ENCODE peak calls at places on chromosomes 6 and 20, in seven cellular contexts. X is mesenchymal stem cell, B is Panc1, I is mammary epithelial cell, M is HCT116, W is fibroblast of lung, U is cardiac muscle cell. A is an unnamed sample.

GRCh38 chr20:34022154-34022842 is 28.6 kb downstream of the RALY start:
- DNase-seq in X (peak; percentile 33), U (peak; percentile 34), M (peak; percentile 10), B (peak; percentile 13), I (peak; percentile 15), W (no peak), A (peak; percentile 63)

GRCh38 chr6:160041608-160042007 is 72.7 kb downstream of the IGF2R start:
- DNase-seq in I (peak; percentile 82), X (no peak), B (no peak), M (no peak), U (no peak), W (peak; percentile 90), A (no peak)

GRCh38 chr6:14475306-14475705 is 357.7 kb downstream of the CD83 start:
- DNase-seq in M (no peak), W (no peak), B (no peak), X (no peak), I (no peak), U (no peak), A (no peak)

GRCh38 chr6:147099974-147100373 is 104.2 kb upstream of the STXBP5 start:
- DNase-seq in X (peak; percentile 41), M (no peak), W (peak; percentile 92), B (no peak), I (peak; percentile 6), U (no peak), A (no peak)

GRCh38 chr6:87514831-87515230 is 42.1 kb downstream of the SLC35A1 start:
- DNase-seq in X (no peak), B (no peak), M (no peak), W (no peak), I (no peak), U (no peak), A (no peak)

GRCh38 chr6:35601331-35602132 is 87.2 kb downstream of the FKBP5 start:
- DNase-seq in I (peak; percentile 84), U (peak; percentile 87), X (peak; percentile 97), B (no peak), M (peak; percentile 72), W (peak; percentile 90), A (peak; percentile 92)

GRCh38 chr6:76876922-76877553 is 586.3 kb downstream of the HTR1B start:
- DNase-seq in M (no peak), U (peak; percentile 87), I (peak; percentile 61), B (no peak), W (peak; percentile 6), X (peak; percentile 77), A (peak; percentile 97)

GRCh38 chr6:41587223-41587879 is 41.2 kb downstream of the FOXP4 start:
- DNase-seq in X (no peak), U (no peak), W (no peak), M (no peak), B (no peak), I (no peak), A (no peak)

GRCh38 chr6:146785001-146785585 is 186.3 kb downstream of the ADGB start:
- DNase-seq in X (peak; percentile 59), I (peak; percentile 11), U (peak; percentile 76), M (peak; percentile 56), B (peak; percentile 20), W (peak; percentile 16), A (peak; percentile 67)

GRCh38 chr6:143205983-143206382 is 145.3 kb downstream of the AIG1 start:
- DNase-seq in M (no peak), X (no peak), U (no peak), I (no peak), W (peak; percentile 67), B (no peak), A (no peak)

GRCh38 chr6:158170656-158171081 is 2.5 kb downstream of the GTF2H5 start:
- DNase-seq in U (no peak), X (peak; percentile 62), B (no peak), I (peak; percentile 85), W (peak; percentile 97), M (no peak), A (peak; percentile 68)

GRCh38 chr6:6825153-6825847 is 236.8 kb downstream of the LY86 start:
- DNase-seq in M (no peak), U (no peak), W (no peak), I (peak; percentile 71), B (no peak), X (no peak), A (peak; percentile 37)

GRCh38 chr20:51542033-51542893 is at the start of gene NFATC2:
- DNase-seq in B (no peak), X (no peak), W (no peak), I (no peak), U (peak; percentile 80), M (no peak), A (peak; percentile 65)

GRCh38 chr6:139482184-139482751 is 107.8 kb upstream of the CITED2 start:
- DNase-seq in B (no peak), M (no peak), U (no peak), W (peak; percentile 1), I (no peak), X (peak; percentile 45), A (no peak)

GRCh38 chr6:162541019-162541601 is 186.5 kb downstream of the PRKN start:
- DNase-seq in U (no peak), X (no peak), I (no peak), B (no peak), M (no peak), W (no peak), A (no peak)

GRCh38 chr20:45345104-45345936 is 2.9 kb downstream of the SDC4 start:
- DNase-seq in U (no peak), M (no peak), W (peak; percentile 20), I (peak; percentile 76), B (no peak), X (no peak), A (no peak)

GRCh38 chr20:57713951-57714350 is 4.1 kb upstream of the PMEPA1 start:
- DNase-seq in W (no peak), I (no peak), B (no peak), M (no peak), U (no peak), X (no peak), A (no peak)

GRCh38 chr20:483791-484644 is 21.7 kb upstream of the TBC1D20 start:
- DNase-seq in W (no peak), M (no peak), X (no peak), B (no peak), U (no peak), I (no peak), A (no peak)

GRCh38 chr20:14948416-14948815 is 611.0 kb upstream of the FLRT3 start:
- DNase-seq in M (no peak), U (peak; percentile 14), B (no peak), X (no peak), W (no peak), I (no peak), A (peak; percentile 89)

GRCh38 chr6:20362623-20363022 is 39.1 kb upstream of the E2F3 start:
- DNase-seq in W (no peak), B (no peak), I (no peak), U (no peak), M (no peak), X (no peak), A (no peak)

GRCh38 chr6:20367716-20368485 is 33.8 kb upstream of the E2F3 start:
- DNase-seq in X (peak; percentile 32), B (no peak), M (no peak), I (peak; percentile 51), W (peak; percentile 34), U (no peak), A (no peak)

GRCh38 chr6:20364327-20364726 is 37.4 kb upstream of the E2F3 start:
- DNase-seq in B (no peak), I (peak; percentile 58), W (no peak), X (no peak), U (no peak), M (no peak), A (no peak)

GRCh38 chr6:20366082-20366834 is 35.4 kb upstream of the E2F3 start:
- DNase-seq in M (no peak), B (no peak), X (no peak), W (no peak), I (peak; percentile 24), U (no peak), A (peak; percentile 27)

DNA sequence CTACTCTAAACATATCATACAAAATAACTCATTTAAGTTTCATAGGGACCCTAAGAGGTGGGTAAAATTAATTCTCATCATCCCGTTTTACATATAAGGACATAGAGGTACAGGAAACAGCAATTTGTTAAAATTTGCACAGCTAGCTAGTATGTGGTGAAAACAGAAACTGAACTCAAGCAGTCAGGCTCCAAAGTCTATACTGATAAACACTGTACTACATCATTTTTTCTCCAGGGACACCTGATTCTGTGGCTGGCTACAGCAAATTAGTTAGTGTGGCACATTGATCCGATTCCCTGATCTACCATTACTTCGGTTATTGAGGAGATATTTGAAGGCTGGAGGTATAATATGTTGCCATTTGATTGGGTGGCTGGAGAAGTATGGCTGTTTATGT is 36.2 kb upstream of the E2F3 start:
- DNase-seq in B (no peak), U (no peak), I (no peak), W (no peak), X (no peak), M (no peak), A (no peak)
- H3K4me1 ChIP-seq in B (no peaks in the 10 kb centered on the region), U (no peaks in the 10 kb centered on the region), I (peaks cover 12% of the 10 kb centered on the region), W (no peaks in the 10 kb centered on the region), X (no peaks in the 10 kb centered on the region), M (peaks cover 13% of the 10 kb centered on the region), A (no peaks in the 10 kb centered on the region)

DNA sequence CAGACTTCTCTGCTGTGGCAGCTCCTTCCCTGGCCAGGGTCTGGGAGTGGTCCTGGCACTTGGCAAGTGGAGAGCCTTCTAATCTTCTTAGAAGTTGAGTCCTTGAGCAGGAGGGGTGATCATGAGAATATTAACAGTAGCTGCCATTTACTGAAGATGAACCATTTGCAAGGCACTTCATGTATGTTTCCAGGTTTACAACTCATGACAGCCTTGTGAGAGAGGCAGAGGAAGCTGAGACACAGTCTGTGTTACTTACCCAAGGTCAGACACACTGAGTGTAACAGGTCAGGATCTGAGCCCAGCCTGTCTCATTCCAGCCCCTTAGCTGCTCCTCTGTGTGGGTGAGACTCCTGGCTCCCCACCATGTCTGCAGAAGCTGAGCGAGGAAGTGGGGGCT is 45.5 kb upstream of the SRF start:
- DNase-seq in X (peak; percentile 67), I (no peak), M (no peak), U (no peak), W (peak; percentile 54), B (no peak), A (no peak)
- H3K4me1 ChIP-seq in X (peaks cover 77% of the 10 kb centered on the region), I (peaks cover 65% of the 10 kb centered on the region), M (peaks cover 67% of the 10 kb centered on the region), U (peaks cover 27% of the 10 kb centered on the region), W (peaks cover 58% of the 10 kb centered on the region), B (peaks cover 58% of the 10 kb centered on the region), A (peaks cover 7% of the 10 kb centered on the region)

DNA sequence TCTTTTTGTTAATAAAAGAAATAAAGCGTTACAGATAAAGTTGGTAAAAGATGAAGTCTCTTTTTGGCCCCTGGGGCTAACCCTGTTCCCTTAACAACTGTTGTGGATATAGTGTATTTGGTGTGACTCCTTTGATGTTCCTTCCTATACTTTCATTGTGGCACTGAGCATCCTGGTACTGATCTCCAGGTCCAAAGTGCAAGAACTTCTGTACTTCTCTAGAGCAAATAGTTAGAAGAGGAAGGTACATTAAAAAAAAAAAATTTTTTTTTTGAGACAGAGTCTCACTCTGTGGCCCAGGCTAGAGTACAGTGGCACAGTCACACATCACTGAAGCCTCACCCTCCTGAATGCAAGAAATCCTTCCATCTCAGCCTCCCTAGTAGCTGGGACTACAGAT is 6.2 kb downstream of the POFUT1 start:
- DNase-seq in W (no peak), X (no peak), B (no peak), M (no peak), U (no peak), I (no peak), A (no peak)
- H3K4me1 ChIP-seq in W (no peaks in the 10 kb centered on the region), X (peaks cover 4% of the 10 kb centered on the region), B (peaks cover 7% of the 10 kb centered on the region), M (peaks cover 6% of the 10 kb centered on the region), U (no peaks in the 10 kb centered on the region), I (peaks cover 3% of the 10 kb centered on the region), A (no peaks in the 10 kb centered on the region)

DNA sequence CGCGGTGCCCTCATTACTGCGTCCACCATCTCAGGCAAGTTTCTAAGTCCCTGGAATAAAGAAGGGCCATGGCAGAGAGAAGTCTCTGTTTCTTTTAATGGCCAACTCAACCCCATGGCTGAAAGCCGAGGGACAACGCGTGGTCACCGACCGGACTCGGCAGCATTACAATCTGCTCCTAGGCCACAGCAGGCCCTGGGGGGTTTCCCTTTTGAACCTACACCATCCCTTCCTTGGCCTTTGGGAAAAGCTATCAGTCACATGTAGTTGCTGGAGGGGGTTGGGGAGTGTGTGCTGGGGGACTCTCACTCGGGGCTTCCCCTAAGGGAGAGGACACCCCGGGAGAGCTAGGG is 11.1 kb upstream of the FAM83C start:
- DNase-seq in X (no peak), I (no peak), B (no peak), U (no peak), M (no peak), W (no peak), A (no peak)
- H3K4me1 ChIP-seq in X (peaks cover 55% of the 10 kb centered on the region), I (peaks cover 68% of the 10 kb centered on the region), B (peaks cover 69% of the 10 kb centered on the region), U (no peaks in the 10 kb centered on the region), M (peaks cover 61% of the 10 kb centered on the region), W (peaks cover 49% of the 10 kb centered on the region), A (peaks cover 3% of the 10 kb centered on the region)

A was measured in mesendoderm.